ENCODE peak calls at places on chromosomes 7 and 10, in six cellular contexts. Q, N, P, H, Z and K are unnamed samples.

GRCh38 chr7:50806143-50806542 is 23.4 kb upstream of the GRB10 start:
- DNase-seq in Q (no peak), N (no peak), P (no peak), H (no peak), Z (no peak), K (no peak)

GRCh38 chr7:33062023-33062781 is at the start of gene NT5C3A:
- DNase-seq in Q (no peak), N (peak), P (peak), H (no peak), Z (no peak), K (peak)

GRCh38 chr7:128672927-128673517 is 930 bp downstream of the GARIN1A start:
- DNase-seq in Q (peak), N (no peak), P (peak), H (no peak), Z (no peak), K (no peak)

GRCh38 chr7:47327698-47328391 is 254.1 kb downstream of the TNS3 start:
- DNase-seq in Q (peak), N (no peak), P (no peak), H (no peak), Z (no peak), K (no peak)

GRCh38 chr7:46485481-46486065 is 564.5 kb upstream of the IGFBP3 start:
- DNase-seq in Q (no peak), N (no peak), P (no peak), H (no peak), Z (no peak), K (no peak)

GRCh38 chr7:5824297-5824610 is 42.8 kb upstream of the RNF216 start:
- DNase-seq in Q (no peak), N (no peak), P (peak), H (no peak), Z (no peak), K (no peak)

GRCh38 chr10:119535837-119536507 is 6.5 kb downstream of the RGS10 start:
- DNase-seq in Q (no peak), N (no peak), P (no peak), H (no peak), Z (no peak), K (no peak)

GRCh38 chr7:48638041-48638440 is 286.3 kb upstream of the CDC14C start:
- DNase-seq in Q (no peak), N (no peak), P (no peak), H (no peak), Z (no peak), K (no peak)

GRCh38 chr10:122089343-122090015 is 100.5 kb downstream of the TACC2 start:
- DNase-seq in Q (no peak), N (no peak), P (peak), H (no peak), Z (peak), K (no peak)

GRCh38 chr10:124605856-124606812 is 138.0 kb downstream of the FAM53B start:
- DNase-seq in Q (no peak), N (no peak), P (no peak), H (no peak), Z (peak), K (no peak)

GRCh38 chr10:84179059-84179710 is 5.6 kb downstream of the GPR15LG start:
- DNase-seq in Q (no peak), N (no peak), P (no peak), H (no peak), Z (no peak), K (no peak)

GRCh38 chr7:152891160-152891621 is 131.6 kb downstream of the ACTR3B start:
- DNase-seq in Q (no peak), N (no peak), P (no peak), H (no peak), Z (no peak), K (no peak)

GRCh38 chr7:139603282-139603681 is 79.8 kb downstream of the CLEC2L start:
- DNase-seq in Q (no peak), N (no peak), P (no peak), H (no peak), Z (no peak), K (no peak)

GRCh38 chr10:100826661-100826982 is 81.2 kb downstream of the PAX2 start:
- DNase-seq in Q (no peak), N (no peak), P (no peak), H (no peak), Z (no peak), K (no peak)

DNA sequence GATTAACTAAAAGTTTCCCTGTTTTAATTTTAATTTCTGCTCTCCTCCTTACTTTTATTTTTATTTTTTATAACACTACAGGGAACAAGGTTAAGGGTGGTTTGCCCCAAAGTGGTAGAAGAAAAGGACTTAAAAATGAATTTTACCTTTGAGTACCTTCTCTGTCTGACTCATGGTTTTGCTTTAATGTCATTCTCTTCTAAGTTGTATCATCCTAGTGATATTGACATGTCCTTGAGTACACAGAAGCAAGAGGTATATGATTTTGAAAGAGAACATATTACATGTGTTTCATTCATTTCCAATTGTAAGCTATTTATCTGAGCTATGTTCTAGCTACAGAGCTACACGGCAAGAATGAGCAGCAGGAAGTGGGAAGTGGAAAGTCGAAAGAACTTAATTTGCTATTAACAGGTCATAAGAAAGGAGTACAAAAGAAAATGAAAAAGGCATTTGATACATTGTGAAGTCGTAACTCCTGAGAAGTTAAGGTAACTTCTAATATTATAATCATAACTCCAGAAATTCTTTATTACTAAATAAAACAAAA is 112.5 kb downstream of the SEMA3A start:
- DNase-seq in Q (no peak), N (no peak), P (no peak), H (no peak), Z (no peak), K (no peak)
- TF ChIP-seq TAF1 in Q (no peak), N (no peak), P (no peak), H (no peak), Z (no peak), K (no peak)

DNA sequence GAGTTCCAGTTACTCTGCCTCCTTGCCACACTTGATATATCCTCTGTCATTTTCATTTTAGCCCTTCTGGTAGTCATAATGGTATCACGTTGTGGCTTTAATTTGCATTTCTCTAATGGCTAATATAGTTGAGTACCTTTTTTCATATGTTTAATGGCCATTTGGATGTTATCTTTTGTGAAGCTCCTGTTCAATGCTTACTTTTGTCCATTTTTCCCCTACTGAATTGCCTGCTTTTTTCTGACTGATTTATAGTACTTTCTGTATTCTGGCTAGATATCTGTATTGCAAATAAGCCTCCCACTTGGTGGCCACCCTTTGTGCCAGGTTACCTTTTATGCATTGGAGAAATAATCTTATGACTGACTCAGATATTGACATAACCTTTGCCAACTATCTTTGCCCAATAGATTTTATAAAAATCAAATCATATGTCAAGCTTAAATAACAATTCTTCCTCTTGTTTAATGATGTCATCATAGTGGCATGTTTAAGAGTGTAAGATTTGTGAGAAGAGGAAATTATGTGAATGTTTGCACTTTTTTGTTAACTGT is 50.6 kb downstream of the PRPF18 start:
- DNase-seq in Q (no peak), N (no peak), P (no peak), H (no peak), Z (no peak), K (no peak)
- TF ChIP-seq POLR2A in Q (no peak), N (no peak), P (no peak), H (no peak), Z (no peak), K (no peak)

GRCh38 chr7:158680754-158681153 is 23.9 kb downstream of the NCAPG2 start:
- DNase-seq in Q (no peak), N (no peak), P (no peak), H (no peak), Z (no peak), K (no peak)

GRCh38 chr7:158676898-158677297 is 27.7 kb downstream of the NCAPG2 start:
- DNase-seq in Q (no peak), N (no peak), P (peak), H (no peak), Z (no peak), K (no peak)

GRCh38 chr7:158672975-158673374 is 31.6 kb downstream of the NCAPG2 start:
- DNase-seq in Q (no peak), N (no peak), P (no peak), H (no peak), Z (no peak), K (no peak)

DNA sequence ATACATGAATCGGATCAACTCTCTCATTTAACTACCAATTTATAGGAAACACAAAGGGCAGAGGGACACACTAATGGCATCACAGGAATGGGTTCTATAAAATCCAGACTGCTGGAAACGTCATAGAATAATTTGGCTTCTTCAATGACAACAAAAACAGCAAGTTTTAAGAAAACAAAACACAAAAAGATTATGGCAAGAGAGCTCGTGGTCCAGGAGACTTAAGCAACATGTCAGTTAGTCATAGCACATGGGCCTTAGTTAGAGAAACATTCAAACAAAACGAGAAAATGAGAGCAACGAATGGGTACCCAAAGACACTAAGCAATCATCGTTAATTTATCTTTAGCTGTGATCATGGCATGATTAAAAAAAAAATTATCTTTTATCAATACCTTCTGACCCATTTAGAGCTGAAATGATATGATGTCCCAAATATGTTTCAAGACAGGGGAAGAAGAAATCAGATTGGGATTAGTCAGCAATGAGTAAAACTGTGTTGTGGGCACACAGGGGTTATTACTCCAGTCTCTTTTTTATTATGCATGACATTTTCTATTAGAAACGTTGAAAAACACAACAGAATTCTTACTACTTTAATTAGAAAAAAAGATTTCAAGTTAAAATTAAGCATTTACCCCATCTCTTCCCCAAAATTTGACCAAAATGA is 28.3 kb downstream of the NCAPG2 start:
- DNase-seq in Q (no peak), N (no peak), P (no peak), H (no peak), Z (no peak), K (no peak)
- TF ChIP-seq TAF1 in Q (no peak), N (no peak), P (no peak), H (no peak), Z (no peak), K (no peak)

DNA sequence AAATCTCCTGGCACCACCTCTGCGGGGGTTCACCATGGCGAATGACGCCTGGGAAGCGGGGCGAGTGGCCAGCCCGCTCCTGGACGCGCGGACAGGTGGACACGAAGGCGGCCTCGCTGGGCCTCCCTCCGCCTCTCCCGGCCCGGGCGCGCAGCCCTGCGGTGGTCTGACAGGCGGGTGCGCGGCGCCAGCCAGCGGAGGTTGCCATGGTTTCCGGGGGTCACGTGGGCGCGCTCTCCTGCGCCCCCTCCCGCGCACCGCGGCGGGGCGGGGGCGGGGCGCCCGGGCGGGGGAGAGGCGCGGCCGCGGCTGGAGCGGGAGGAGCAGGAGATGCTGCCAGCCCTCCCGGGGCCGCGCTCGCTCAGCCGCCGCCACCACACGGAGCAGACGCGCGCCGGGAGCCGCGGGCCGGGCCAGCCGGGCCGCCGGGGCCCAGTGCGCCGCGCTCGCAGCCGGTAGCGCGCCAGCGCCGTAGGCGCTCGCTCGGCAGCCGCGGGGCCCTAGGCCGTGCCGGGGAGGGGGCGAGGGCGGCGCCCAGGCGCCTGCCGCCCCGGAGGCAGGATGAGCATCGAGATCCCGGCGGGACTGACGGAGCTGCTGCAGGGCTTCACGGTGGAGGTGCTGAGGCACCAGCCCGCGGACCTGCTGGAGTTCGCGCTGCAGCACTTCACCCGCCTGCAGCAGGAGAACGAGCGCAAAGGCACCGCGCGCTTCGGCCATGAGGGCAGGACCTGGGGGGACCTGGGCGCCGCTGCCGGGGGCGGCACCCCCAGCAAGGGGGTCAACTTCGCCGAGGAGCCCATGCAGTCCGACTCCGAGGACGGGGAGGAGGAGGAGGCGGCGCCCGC is at the start of gene PRKAR2B:
- DNase-seq in Q (peak), N (peak), P (peak), H (no peak), Z (peak), K (peak)
- TF ChIP-seq POLR2A in Q (no peak), N (no peak), P (peak), H (no peak), Z (no peak), K (no peak)

DNA sequence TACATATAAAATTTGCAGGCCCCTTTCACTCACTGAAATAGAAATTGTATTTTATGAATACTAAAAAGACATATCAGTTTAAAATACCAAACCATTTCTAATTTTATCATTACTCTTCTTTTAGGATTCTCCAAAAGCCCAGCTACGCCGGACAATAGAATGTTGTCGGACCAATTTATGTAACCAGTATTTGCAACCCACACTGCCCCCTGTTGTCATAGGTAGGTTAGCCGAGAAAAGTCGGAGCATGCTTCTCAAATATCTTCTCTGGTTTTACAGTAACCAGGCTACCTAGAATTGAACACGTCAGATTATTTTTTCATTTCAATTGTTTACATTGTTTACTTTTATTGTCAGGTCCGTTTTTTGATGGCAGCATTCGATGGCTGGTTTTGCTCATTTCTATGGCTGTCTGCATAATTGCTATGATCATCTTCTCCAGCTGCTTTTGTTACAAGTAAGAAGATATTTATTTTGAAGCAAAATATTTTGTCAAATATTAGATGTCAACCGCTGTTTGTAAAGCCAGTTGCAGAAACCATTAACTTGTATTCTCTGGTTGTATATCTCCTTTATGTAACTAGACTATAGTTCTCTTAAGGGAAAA is 57.6 kb downstream of the MMRN2 start:
- DNase-seq in Q (no peak), N (no peak), P (peak), H (no peak), Z (peak), K (no peak)
- TF ChIP-seq TAF1 in Q (no peak), N (no peak), P (no peak), H (no peak), Z (no peak), K (no peak)

GRCh38 chr10:99659031-99659867 is at the start of gene ENTPD7:
- DNase-seq in Q (peak), N (peak), P (peak), H (peak), Z (peak), K (peak)
- TF ChIP-seq POLR2A in Q (no peak), N (peak), P (peak), H (peak), Z (peak), K (no peak)

GRCh38 chr10:117320050-117320665 is 55.1 kb downstream of the PDZD8 start:
- DNase-seq in Q (no peak), N (no peak), P (peak), H (no peak), Z (peak), K (peak)
- TF ChIP-seq TAF1 in Q (no peak), N (no peak), P (no peak), H (no peak), Z (no peak), K (no peak)